ENCODE peak calls at places on chromosomes 16 and 17, in ten cellular contexts. One of them, this sample, is unnamed. For H3K36me3, the result is how much of the 10 kb centered on the place peaks cover.

GRCh38 chr17:19364699-19365498 is 2.4 kb upstream of the B9D1 start:
- DNase-seq in upper lobe of right lung: peak
- DNase-seq in stomach: no peak
- DNase-seq in iPS DF 6.9: no peak
- DNase-seq in transverse colon: no peak
- DNase-seq in mesendoderm: no peak
- DNase-seq in small intestine: no peak
- DNase-seq in left ventricle myocardium inferior: no peak
- DNase-seq in esophagus muscularis mucosa: no peak
- DNase-seq in HepG2: peak
- DNase-seq in this sample: no peak

GRCh38 chr17:14061666-14062560 is 7.4 kb upstream of the COX10 start:
- DNase-seq in small intestine: no peak
- DNase-seq in transverse colon: no peak
- DNase-seq in stomach: no peak
- DNase-seq in left ventricle myocardium inferior: no peak
- DNase-seq in HepG2: no peak
- DNase-seq in iPS DF 6.9: no peak
- DNase-seq in upper lobe of right lung: no peak
- DNase-seq in mesendoderm: peak
- DNase-seq in esophagus muscularis mucosa: no peak
- DNase-seq in this sample: no peak

GRCh38 chr17:32794533-32795246 is 82.2 kb downstream of the MYO1D start:
- DNase-seq in HepG2: peak
- DNase-seq in esophagus muscularis mucosa: no peak
- DNase-seq in transverse colon: peak
- DNase-seq in upper lobe of right lung: no peak
- DNase-seq in iPS DF 6.9: no peak
- DNase-seq in left ventricle myocardium inferior: no peak
- DNase-seq in small intestine: peak
- DNase-seq in mesendoderm: peak
- DNase-seq in stomach: no peak
- DNase-seq in this sample: no peak

GRCh38 chr16:25950586-25951201 is 258.9 kb downstream of the HS3ST4 start:
- DNase-seq in stomach: no peak
- DNase-seq in esophagus muscularis mucosa: no peak
- DNase-seq in transverse colon: no peak
- DNase-seq in HepG2: no peak
- DNase-seq in left ventricle myocardium inferior: no peak
- DNase-seq in iPS DF 6.9: peak
- DNase-seq in upper lobe of right lung: no peak
- DNase-seq in mesendoderm: peak
- DNase-seq in small intestine: no peak
- DNase-seq in this sample: no peak

GRCh38 chr16:66503030-66503429 is 46.9 kb downstream of the TK2 start:
- DNase-seq in left ventricle myocardium inferior: peak
- DNase-seq in small intestine: no peak
- DNase-seq in stomach: no peak
- DNase-seq in transverse colon: no peak
- DNase-seq in upper lobe of right lung: no peak
- DNase-seq in HepG2: no peak
- DNase-seq in mesendoderm: no peak
- DNase-seq in iPS DF 6.9: no peak
- DNase-seq in esophagus muscularis mucosa: no peak
- DNase-seq in this sample: no peak

GRCh38 chr17:30376621-30377452 is 1.9 kb upstream of the CPD start:
- DNase-seq in transverse colon: no peak
- DNase-seq in mesendoderm: peak
- DNase-seq in iPS DF 6.9: no peak
- DNase-seq in small intestine: no peak
- DNase-seq in upper lobe of right lung: peak
- DNase-seq in stomach: no peak
- DNase-seq in esophagus muscularis mucosa: no peak
- DNase-seq in HepG2: peak
- DNase-seq in left ventricle myocardium inferior: peak
- DNase-seq in this sample: no peak

GRCh38 chr17:55420776-55421178 is 858 bp downstream of the MMD start:
- DNase-seq in esophagus muscularis mucosa: peak
- DNase-seq in transverse colon: peak
- DNase-seq in small intestine: peak
- DNase-seq in HepG2: no peak
- DNase-seq in stomach: peak
- DNase-seq in mesendoderm: peak
- DNase-seq in iPS DF 6.9: no peak
- DNase-seq in upper lobe of right lung: peak
- DNase-seq in left ventricle myocardium inferior: peak
- DNase-seq in this sample: no peak

GRCh38 chr17:4064366-4064765 is 78.5 kb downstream of the ZZEF1 start:
- DNase-seq in mesendoderm: no peak
- DNase-seq in HepG2: no peak
- DNase-seq in left ventricle myocardium inferior: peak
- DNase-seq in transverse colon: no peak
- DNase-seq in esophagus muscularis mucosa: no peak
- DNase-seq in stomach: no peak
- DNase-seq in small intestine: no peak
- DNase-seq in iPS DF 6.9: no peak
- DNase-seq in upper lobe of right lung: no peak
- DNase-seq in this sample: no peak

DNA sequence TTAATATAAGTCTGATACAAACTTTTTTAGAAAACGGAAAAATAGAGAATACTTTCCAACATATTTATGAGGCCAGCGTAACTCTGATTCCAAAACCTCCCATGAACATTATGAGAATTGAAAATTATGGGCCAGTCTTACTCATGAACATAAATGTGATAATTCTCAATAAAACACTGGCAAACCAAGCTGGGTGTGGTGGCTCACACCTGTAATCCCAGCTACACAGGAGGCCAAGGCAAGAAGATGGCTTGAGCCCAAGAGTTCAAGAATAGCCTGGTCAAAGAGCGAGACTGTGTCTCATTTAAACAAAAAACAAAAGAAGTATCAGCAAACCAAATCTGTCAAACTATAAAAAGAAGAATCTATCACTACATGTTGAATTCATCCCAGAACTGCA is 47.8 kb downstream of the CCDC57 start:
- DNase-seq in stomach: no peak
- DNase-seq in mesendoderm: no peak
- DNase-seq in HepG2: no peak
- DNase-seq in left ventricle myocardium inferior: no peak
- DNase-seq in transverse colon: no peak
- DNase-seq in upper lobe of right lung: no peak
- DNase-seq in iPS DF 6.9: no peak
- DNase-seq in small intestine: no peak
- DNase-seq in esophagus muscularis mucosa: no peak
- DNase-seq in this sample: no peak
- H3K36me3 ChIP-seq in stomach: half or more
- H3K36me3 ChIP-seq in mesendoderm: under half
- H3K36me3 ChIP-seq in HepG2: under half
- H3K36me3 ChIP-seq in left ventricle myocardium inferior: under half
- H3K36me3 ChIP-seq in transverse colon: under half
- H3K36me3 ChIP-seq in upper lobe of right lung: under half
- H3K36me3 ChIP-seq in iPS DF 6.9: under half
- H3K36me3 ChIP-seq in small intestine: under half
- H3K36me3 ChIP-seq in esophagus muscularis mucosa: under half
- H3K36me3 ChIP-seq in this sample: under half

GRCh38 chr16:88331989-88332920 is 50.5 kb upstream of the ZNF469 start:
- DNase-seq in small intestine: no peak
- DNase-seq in transverse colon: peak
- DNase-seq in left ventricle myocardium inferior: no peak
- DNase-seq in mesendoderm: peak
- DNase-seq in HepG2: no peak
- DNase-seq in upper lobe of right lung: no peak
- DNase-seq in iPS DF 6.9: no peak
- DNase-seq in esophagus muscularis mucosa: no peak
- DNase-seq in stomach: peak
- DNase-seq in this sample: no peak

GRCh38 chr16:88329726-88330700 is 52.7 kb upstream of the ZNF469 start:
- DNase-seq in left ventricle myocardium inferior: no peak
- DNase-seq in upper lobe of right lung: no peak
- DNase-seq in iPS DF 6.9: no peak
- DNase-seq in mesendoderm: no peak
- DNase-seq in transverse colon: no peak
- DNase-seq in HepG2: no peak
- DNase-seq in stomach: no peak
- DNase-seq in esophagus muscularis mucosa: no peak
- DNase-seq in small intestine: no peak
- DNase-seq in this sample: no peak

GRCh38 chr16:88328313-88328660 is 54.5 kb upstream of the ZNF469 start:
- DNase-seq in iPS DF 6.9: no peak
- DNase-seq in transverse colon: no peak
- DNase-seq in upper lobe of right lung: no peak
- DNase-seq in small intestine: no peak
- DNase-seq in stomach: no peak
- DNase-seq in mesendoderm: no peak
- DNase-seq in left ventricle myocardium inferior: no peak
- DNase-seq in HepG2: no peak
- DNase-seq in esophagus muscularis mucosa: no peak
- DNase-seq in this sample: no peak

GRCh38 chr16:88333645-88334516 is 48.9 kb upstream of the ZNF469 start:
- DNase-seq in stomach: no peak
- DNase-seq in HepG2: no peak
- DNase-seq in mesendoderm: no peak
- DNase-seq in transverse colon: no peak
- DNase-seq in upper lobe of right lung: no peak
- DNase-seq in iPS DF 6.9: no peak
- DNase-seq in left ventricle myocardium inferior: no peak
- DNase-seq in small intestine: no peak
- DNase-seq in esophagus muscularis mucosa: no peak
- DNase-seq in this sample: no peak

DNA sequence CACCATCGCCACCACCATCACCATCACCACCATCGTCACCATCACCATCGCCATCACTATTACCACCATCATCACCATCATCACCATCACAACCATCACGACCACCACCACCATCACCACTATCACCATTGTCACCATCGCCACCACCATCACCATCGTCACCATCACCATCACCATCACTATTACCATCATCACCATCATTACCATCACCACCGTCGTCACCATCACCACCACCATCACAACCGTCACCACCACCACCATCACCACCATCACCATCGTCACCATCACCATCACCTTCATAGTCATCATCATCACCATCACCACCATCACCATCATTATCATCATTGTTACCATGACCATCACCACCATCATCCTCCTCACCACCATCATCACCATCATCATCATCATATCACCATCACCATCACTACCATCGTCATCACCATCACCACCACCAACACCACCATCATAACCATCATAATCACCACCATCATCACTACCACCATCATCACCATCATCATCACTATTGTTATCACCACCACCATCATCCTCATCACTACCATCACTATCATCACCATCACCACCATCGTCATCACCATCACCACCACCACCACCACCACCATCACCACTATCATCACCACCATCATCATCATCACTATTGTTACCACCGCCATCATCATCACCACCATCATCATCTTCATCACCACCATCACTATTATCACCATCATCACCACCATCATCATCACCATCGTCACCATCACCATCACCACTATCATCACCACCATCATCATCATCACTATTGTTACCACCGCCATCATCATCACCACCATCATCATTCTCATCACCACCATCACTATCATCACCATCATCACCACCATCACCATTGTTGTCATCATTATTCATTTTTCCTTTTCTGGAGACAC is 51.5 kb upstream of the ZNF469 start:
- DNase-seq in small intestine: no peak
- DNase-seq in transverse colon: no peak
- DNase-seq in esophagus muscularis mucosa: no peak
- DNase-seq in mesendoderm: no peak
- DNase-seq in upper lobe of right lung: no peak
- DNase-seq in iPS DF 6.9: no peak
- DNase-seq in HepG2: no peak
- DNase-seq in stomach: no peak
- DNase-seq in left ventricle myocardium inferior: no peak
- DNase-seq in this sample: no peak
- H3K27ac ChIP-seq in small intestine: no peak
- H3K27ac ChIP-seq in transverse colon: no peak
- H3K27ac ChIP-seq in esophagus muscularis mucosa: no peak
- H3K27ac ChIP-seq in mesendoderm: no peak
- H3K27ac ChIP-seq in upper lobe of right lung: no peak
- H3K27ac ChIP-seq in iPS DF 6.9: no peak
- H3K27ac ChIP-seq in HepG2: no peak
- H3K27ac ChIP-seq in stomach: no peak
- H3K27ac ChIP-seq in left ventricle myocardium inferior: no peak
- H3K27ac ChIP-seq in this sample: no peak

GRCh38 chr17:16384557-16384956 is 3.7 kb downstream of the UBB start:
- DNase-seq in iPS DF 6.9: no peak
- DNase-seq in esophagus muscularis mucosa: no peak
- DNase-seq in small intestine: no peak
- DNase-seq in HepG2: no peak
- DNase-seq in upper lobe of right lung: no peak
- DNase-seq in stomach: no peak
- DNase-seq in mesendoderm: no peak
- DNase-seq in left ventricle myocardium inferior: no peak
- DNase-seq in transverse colon: no peak
- DNase-seq in this sample: no peak

GRCh38 chr17:16381496-16381820 is 567 bp downstream of the UBB start:
- DNase-seq in iPS DF 6.9: no peak
- DNase-seq in stomach: no peak
- DNase-seq in mesendoderm: no peak
- DNase-seq in left ventricle myocardium inferior: no peak
- DNase-seq in transverse colon: no peak
- DNase-seq in HepG2: no peak
- DNase-seq in upper lobe of right lung: no peak
- DNase-seq in small intestine: peak
- DNase-seq in esophagus muscularis mucosa: no peak
- DNase-seq in this sample: no peak

GRCh38 chr17:16379654-16380053 is 1.2 kb upstream of the UBB start:
- DNase-seq in iPS DF 6.9: no peak
- DNase-seq in transverse colon: no peak
- DNase-seq in stomach: no peak
- DNase-seq in HepG2: peak
- DNase-seq in esophagus muscularis mucosa: no peak
- DNase-seq in mesendoderm: peak
- DNase-seq in left ventricle myocardium inferior: no peak
- DNase-seq in small intestine: no peak
- DNase-seq in upper lobe of right lung: no peak
- DNase-seq in this sample: no peak

GRCh38 chr17:16380640-16381495 is at the start of gene UBB:
- DNase-seq in HepG2: peak
- DNase-seq in transverse colon: peak
- DNase-seq in small intestine: peak
- DNase-seq in upper lobe of right lung: peak
- DNase-seq in mesendoderm: peak
- DNase-seq in esophagus muscularis mucosa: peak
- DNase-seq in iPS DF 6.9: peak
- DNase-seq in stomach: peak
- DNase-seq in left ventricle myocardium inferior: peak
- DNase-seq in this sample: peak

GRCh38 chr17:16383216-16383615 is 2.3 kb downstream of the UBB start:
- DNase-seq in transverse colon: no peak
- DNase-seq in left ventricle myocardium inferior: no peak
- DNase-seq in HepG2: no peak
- DNase-seq in mesendoderm: no peak
- DNase-seq in esophagus muscularis mucosa: no peak
- DNase-seq in small intestine: no peak
- DNase-seq in stomach: no peak
- DNase-seq in upper lobe of right lung: no peak
- DNase-seq in iPS DF 6.9: no peak
- DNase-seq in this sample: no peak
- H3K4me3 ChIP-seq in transverse colon: peak
- H3K4me3 ChIP-seq in left ventricle myocardium inferior: peak
- H3K4me3 ChIP-seq in HepG2: no peak
- H3K4me3 ChIP-seq in mesendoderm: no peak
- H3K4me3 ChIP-seq in esophagus muscularis mucosa: peak
- H3K4me3 ChIP-seq in small intestine: peak
- H3K4me3 ChIP-seq in stomach: no peak
- H3K4me3 ChIP-seq in upper lobe of right lung: peak
- H3K4me3 ChIP-seq in iPS DF 6.9: no peak
- H3K4me3 ChIP-seq in this sample: no peak

GRCh38 chr16:1667916-1668315 is 10.2 kb upstream of the JPT2 start:
- DNase-seq in left ventricle myocardium inferior: no peak
- DNase-seq in iPS DF 6.9: no peak
- DNase-seq in upper lobe of right lung: no peak
- DNase-seq in mesendoderm: no peak
- DNase-seq in esophagus muscularis mucosa: no peak
- DNase-seq in transverse colon: no peak
- DNase-seq in stomach: no peak
- DNase-seq in HepG2: no peak
- DNase-seq in small intestine: no peak
- DNase-seq in this sample: no peak

GRCh38 chr16:1670866-1671265 is 7.2 kb upstream of the JPT2 start:
- DNase-seq in upper lobe of right lung: no peak
- DNase-seq in HepG2: no peak
- DNase-seq in small intestine: no peak
- DNase-seq in iPS DF 6.9: no peak
- DNase-seq in stomach: no peak
- DNase-seq in transverse colon: no peak
- DNase-seq in esophagus muscularis mucosa: no peak
- DNase-seq in left ventricle myocardium inferior: no peak
- DNase-seq in mesendoderm: no peak
- DNase-seq in this sample: no peak

GRCh38 chr16:1669698-1670097 is 8.4 kb upstream of the JPT2 start:
- DNase-seq in esophagus muscularis mucosa: no peak
- DNase-seq in stomach: no peak
- DNase-seq in upper lobe of right lung: no peak
- DNase-seq in small intestine: no peak
- DNase-seq in mesendoderm: no peak
- DNase-seq in left ventricle myocardium inferior: no peak
- DNase-seq in transverse colon: no peak
- DNase-seq in iPS DF 6.9: no peak
- DNase-seq in HepG2: no peak
- DNase-seq in this sample: no peak

GRCh38 chr16:1668612-1669319 is 9.3 kb upstream of the JPT2 start:
- DNase-seq in left ventricle myocardium inferior: no peak
- DNase-seq in upper lobe of right lung: no peak
- DNase-seq in HepG2: no peak
- DNase-seq in small intestine: no peak
- DNase-seq in iPS DF 6.9: no peak
- DNase-seq in esophagus muscularis mucosa: no peak
- DNase-seq in stomach: no peak
- DNase-seq in transverse colon: no peak
- DNase-seq in mesendoderm: no peak
- DNase-seq in this sample: no peak

DNA sequence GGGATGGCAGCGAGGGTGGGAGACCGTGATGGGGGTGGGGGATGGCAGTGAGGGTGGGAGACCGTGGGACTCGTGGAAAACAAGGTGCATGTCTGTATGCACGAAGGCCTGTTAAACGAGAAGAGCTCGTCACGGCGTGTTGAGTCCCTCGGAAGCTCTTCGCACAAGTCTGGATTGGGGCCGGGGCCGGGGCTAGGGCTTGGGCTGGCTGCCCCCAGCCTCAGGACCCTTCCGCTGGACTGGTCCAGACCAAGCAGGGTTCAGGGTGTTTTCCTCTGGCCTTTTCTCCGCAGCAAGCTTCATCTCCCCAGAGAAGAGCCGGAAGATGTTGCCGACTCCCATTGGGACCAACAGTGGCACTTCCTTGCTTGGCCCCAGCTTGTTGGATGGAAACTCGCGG is 7.7 kb upstream of the JPT2 start:
- DNase-seq in upper lobe of right lung: no peak
- DNase-seq in mesendoderm: no peak
- DNase-seq in HepG2: no peak
- DNase-seq in stomach: no peak
- DNase-seq in small intestine: no peak
- DNase-seq in left ventricle myocardium inferior: no peak
- DNase-seq in transverse colon: no peak
- DNase-seq in esophagus muscularis mucosa: no peak
- DNase-seq in iPS DF 6.9: no peak
- DNase-seq in this sample: no peak
- H3K36me3 ChIP-seq in upper lobe of right lung: half or more
- H3K36me3 ChIP-seq in mesendoderm: under half
- H3K36me3 ChIP-seq in HepG2: half or more
- H3K36me3 ChIP-seq in stomach: half or more
- H3K36me3 ChIP-seq in small intestine: under half
- H3K36me3 ChIP-seq in left ventricle myocardium inferior: half or more
- H3K36me3 ChIP-seq in transverse colon: half or more
- H3K36me3 ChIP-seq in esophagus muscularis mucosa: half or more
- H3K36me3 ChIP-seq in iPS DF 6.9: half or more
- H3K36me3 ChIP-seq in this sample: under half

This sample was measured in naive thymus-derived CD4-positive, alpha-beta T cell.